ENCODE peak calls at places on chromosomes 5 and 9, in nine cellular contexts. M is ovary, Q is transverse colon, X is lower leg skin, V is right lobe of liver, G is testis, K is stomach, F is erythroblast, N is A549. Z is an unnamed sample.

GRCh38 chr5:78837836-78838235 is 147.3 kb downstream of the ARSB start:
- DNase-seq in M (no peak), Q (no peak), X (no peak), V (no peak), G (no peak), K (no peak), F (no peak), N (no peak), Z (no peak)

GRCh38 chr5:2286250-2286649 is 403.5 kb upstream of the IRX4 start:
- DNase-seq in M (no peak), Q (no peak), X (no peak), V (no peak), G (no peak), K (no peak), F (no peak), N (no peak), Z (no peak)

GRCh38 chr9:129803679-129804065 is 688 bp downstream of the TOR1B start:
- DNase-seq in M (no peak), Q (no peak), X (no peak), V (no peak), G (no peak), K (no peak), F (peak; percentile 78), N (no peak), Z (no peak)

GRCh38 chr5:81020478-81021167 is 60.5 kb downstream of the RASGRF2 start:
- DNase-seq in M (no peak), Q (no peak), X (no peak), V (no peak), G (no peak), K (no peak), F (no peak), N (no peak), Z (no peak)

GRCh38 chr5:14908195-14908594 is 36.6 kb upstream of the ANKH start:
- DNase-seq in M (no peak), Q (no peak), X (no peak), V (no peak), G (no peak), K (no peak), F (peak; percentile 78), N (peak; percentile 9), Z (no peak)

GRCh38 chr5:24905123-24905522 is 260.3 kb upstream of the CDH10 start:
- DNase-seq in M (no peak), Q (no peak), X (no peak), V (no peak), G (no peak), K (no peak), F (no peak), N (peak; percentile 1), Z (no peak)

GRCh38 chr5:83608122-83608521 is 112.5 kb downstream of the HAPLN1 start:
- DNase-seq in M (no peak), Q (peak; percentile 7), X (no peak), V (peak; percentile 45), G (peak; percentile 41), K (peak; percentile 28), F (peak; percentile 9), N (peak; percentile 52), Z (peak; percentile 6)

GRCh38 chr9:136690841-136691261 is 3.6 kb upstream of the AGPAT2 start:
- DNase-seq in M (peak; percentile 26), Q (no peak), X (no peak), V (peak; percentile 91), G (no peak), K (peak; percentile 78), F (no peak), N (no peak), Z (peak; percentile 96)

GRCh38 chr9:131335356-131335755 is 45.8 kb downstream of the PLPP7 start:
- DNase-seq in M (no peak), Q (no peak), X (no peak), V (no peak), G (peak; percentile 80), K (no peak), F (no peak), N (no peak), Z (no peak)

GRCh38 chr9:122827759-122828090 is 663 bp downstream of the PDCL start:
- DNase-seq in M (no peak), Q (no peak), X (no peak), V (no peak), G (peak; percentile 31), K (no peak), F (peak; percentile 60), N (peak; percentile 24), Z (peak; percentile 35)

GRCh38 chr5:103582364-103582763 is 19.8 kb upstream of the NUDT12 start:
- DNase-seq in M (no peak), Q (peak; percentile 20), X (no peak), V (no peak), G (peak; percentile 41), K (no peak), F (peak; percentile 33), N (peak; percentile 59), Z (no peak)

GRCh38 chr9:108551030-108551964 is 304.5 kb downstream of the ACTL7B start:
- DNase-seq in M (no peak), Q (no peak), X (no peak), V (no peak), G (no peak), K (no peak), F (no peak), N (peak; percentile 33), Z (peak; percentile 77)

GRCh38 chr5:137735531-137736284 is at the start of gene KLHL3:
- DNase-seq in M (peak; percentile 32), Q (peak; percentile 41), X (no peak), V (peak; percentile 65), G (peak; percentile 29), K (peak; percentile 46), F (no peak), N (no peak), Z (peak; percentile 8)
- TF ChIP-seq POLR2A in M (no peak), Q (no peak), X (no peak), V (no peak), G (no peak), K (no peak), F (no peak), N (no peak), Z (no peak)

DNA sequence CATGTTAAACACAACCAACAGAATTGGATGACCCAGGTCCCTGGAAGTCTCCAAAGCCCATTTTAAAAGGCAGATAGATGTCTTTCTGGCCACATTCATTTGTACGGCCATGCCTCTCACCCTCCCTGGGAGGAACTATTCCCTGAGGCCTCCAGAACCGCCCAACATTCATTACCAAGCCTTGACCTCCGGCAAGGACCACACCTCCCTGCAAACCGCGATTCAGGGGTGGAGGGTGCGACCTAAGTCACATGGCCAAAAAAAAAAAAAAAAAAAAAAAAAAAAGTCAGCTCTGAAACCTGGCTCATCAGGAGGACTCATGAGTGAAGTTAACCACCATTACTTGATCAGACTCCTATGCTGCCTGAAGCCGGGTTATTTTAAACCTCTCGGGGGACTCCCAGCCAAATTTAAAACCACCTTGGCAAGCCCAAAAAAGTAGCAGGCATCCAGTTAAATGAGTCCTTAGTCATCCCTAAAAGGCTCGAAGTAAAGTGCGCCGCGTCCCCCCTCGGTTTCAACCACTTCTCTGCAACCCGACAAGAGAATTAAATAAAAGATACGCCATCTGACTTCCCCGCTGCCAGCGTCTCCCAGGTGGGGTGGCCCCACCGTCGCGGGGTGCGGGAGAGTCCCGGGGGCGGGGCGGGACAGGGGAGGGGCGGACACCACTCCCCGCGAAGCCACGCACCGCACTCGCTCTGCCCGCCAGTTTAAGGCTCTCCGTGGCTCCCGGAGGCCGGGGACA is 2.4 kb downstream of the KLF9 start:
- DNase-seq in M (peak; percentile 71), Q (peak; percentile 88), X (peak; percentile 78), V (peak; percentile 81), G (peak; percentile 78), K (peak; percentile 81), F (peak; percentile 73), N (no peak), Z (peak; percentile 96)
- TF ChIP-seq POLR2A in M (no peak), Q (peak; percentile 93), X (no peak), V (peak; percentile 71), G (peak; percentile 30), K (no peak), F (peak; percentile 87), N (no peak), Z (no peak)

DNA sequence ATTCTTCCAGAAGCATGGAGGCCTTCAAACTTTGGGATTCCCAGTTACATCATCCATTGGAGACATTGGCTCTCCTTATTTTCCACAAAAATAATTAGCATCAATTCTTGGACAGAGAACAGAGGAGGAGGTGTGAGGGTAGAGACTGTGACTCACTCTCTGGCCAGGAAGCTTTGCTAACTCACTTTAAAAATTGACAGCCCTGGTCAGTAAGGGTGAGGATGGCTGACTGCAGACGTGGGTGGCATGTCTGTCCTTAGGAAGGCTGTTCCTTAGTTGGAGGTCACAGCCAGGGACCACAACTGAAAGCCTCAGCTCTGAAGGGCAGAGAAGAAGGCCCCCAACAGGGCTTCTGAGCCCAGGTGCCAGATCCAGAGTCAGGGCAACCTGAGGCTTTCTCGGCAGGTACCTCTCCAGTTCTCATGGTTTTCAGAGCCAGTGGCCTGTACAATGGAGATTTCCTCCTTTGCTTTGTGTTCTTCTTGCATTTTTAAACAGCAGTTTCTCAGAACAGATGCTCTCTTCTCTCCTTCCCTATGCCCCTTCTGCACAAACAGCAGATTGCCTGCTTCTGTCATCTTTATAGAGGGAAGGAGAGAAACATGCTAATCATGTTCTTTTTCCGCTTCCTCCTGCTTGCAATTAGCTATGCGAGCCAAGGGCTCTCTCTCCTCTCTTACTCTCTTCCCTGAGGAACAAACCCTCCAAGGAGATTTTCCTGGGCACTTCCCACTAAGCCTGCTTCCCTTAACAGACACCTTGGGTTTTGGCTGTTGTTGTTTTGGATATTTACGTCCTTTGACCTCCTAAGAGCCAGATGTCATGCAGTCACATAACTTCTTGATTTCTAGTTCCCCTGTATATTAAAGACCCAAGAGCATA is 92.5 kb upstream of the ZNF366 start:
- DNase-seq in M (no peak), Q (no peak), X (no peak), V (no peak), G (no peak), K (no peak), F (no peak), N (peak; percentile 18), Z (no peak)
- TF ChIP-seq POLR2A in M (no peak), Q (no peak), X (no peak), V (no peak), G (no peak), K (no peak), F (no peak), N (no peak), Z (no peak)

GRCh38 chr5:172868924-172869565 is 35.0 kb downstream of the ERGIC1 start:
- DNase-seq in M (peak; percentile 85), Q (peak; percentile 67), X (peak; percentile 84), V (peak; percentile 89), G (peak; percentile 81), K (peak; percentile 72), F (no peak), N (peak; percentile 93), Z (peak; percentile 70)
- TF ChIP-seq POLR2A in M (no peak), Q (peak; percentile 6), X (no peak), V (peak; percentile 43), G (no peak), K (no peak), F (no peak), N (no peak), Z (no peak)

GRCh38 chr9:37004424-37004935 is 29.6 kb downstream of the PAX5 start:
- DNase-seq in M (no peak), Q (no peak), X (no peak), V (no peak), G (no peak), K (no peak), F (no peak), N (no peak), Z (no peak)
- TF ChIP-seq POLR2A in M (no peak), Q (no peak), X (no peak), V (no peak), G (no peak), K (no peak), F (no peak), N (no peak), Z (no peak)